ENCODE peak calls at places on chromosomes 1 and 21, in four cellular contexts. One of them, this sample, is unnamed.

GRCh38 chr1:150967936-150968335 is 6.7 kb downstream of the CERS2 start:
- DNase-seq in astrocyte: no peak
- DNase-seq in psoas muscle: no peak
- DNase-seq in CD4-positive, alpha-beta T cell: no peak
- DNase-seq in this sample: no peak

GRCh38 chr21:37219766-37220432 is 47.2 kb downstream of the VPS26C start:
- DNase-seq in psoas muscle: no peak
- DNase-seq in CD4-positive, alpha-beta T cell: no peak
- DNase-seq in astrocyte: peak; percentile 9
- DNase-seq in this sample: no peak

GRCh38 chr1:100347009-100347966 is 5.0 kb upstream of the CDC14A start:
- DNase-seq in CD4-positive, alpha-beta T cell: no peak
- DNase-seq in astrocyte: peak; percentile 73
- DNase-seq in psoas muscle: no peak
- DNase-seq in this sample: no peak

GRCh38 chr1:197958861-197959260 is 41.7 kb downstream of the LHX9 start:
- DNase-seq in CD4-positive, alpha-beta T cell: no peak
- DNase-seq in astrocyte: no peak
- DNase-seq in psoas muscle: no peak
- DNase-seq in this sample: no peak

GRCh38 chr21:42189860-42190491 is 29.0 kb upstream of the ABCG1 start:
- DNase-seq in psoas muscle: no peak
- DNase-seq in CD4-positive, alpha-beta T cell: no peak
- DNase-seq in astrocyte: no peak
- DNase-seq in this sample: peak; percentile 47

GRCh38 chr21:23612210-23612609 is 1995.1 kb downstream of the MRPL39 start:
- DNase-seq in CD4-positive, alpha-beta T cell: no peak
- DNase-seq in astrocyte: no peak
- DNase-seq in psoas muscle: no peak
- DNase-seq in this sample: no peak

GRCh38 chr1:54122131-54122751 is 30.6 kb downstream of the CDCP2 start:
- DNase-seq in astrocyte: no peak
- DNase-seq in CD4-positive, alpha-beta T cell: no peak
- DNase-seq in psoas muscle: no peak
- DNase-seq in this sample: no peak

GRCh38 chr1:70685300-70686286 is 274.5 kb downstream of the CTH start:
- DNase-seq in astrocyte: peak; percentile 1
- DNase-seq in psoas muscle: peak; percentile 53
- DNase-seq in CD4-positive, alpha-beta T cell: no peak
- DNase-seq in this sample: peak; percentile 22

GRCh38 chr1:46546210-46546609 is 5.2 kb downstream of the KNCN start:
- DNase-seq in CD4-positive, alpha-beta T cell: no peak
- DNase-seq in astrocyte: no peak
- DNase-seq in psoas muscle: no peak
- DNase-seq in this sample: no peak

GRCh38 chr1:46549697-46550681 is 1.5 kb downstream of the KNCN start:
- DNase-seq in psoas muscle: no peak
- DNase-seq in astrocyte: peak; percentile 13
- DNase-seq in CD4-positive, alpha-beta T cell: no peak
- DNase-seq in this sample: peak; percentile 45

GRCh38 chr1:46545784-46546183 is 5.7 kb downstream of the KNCN start:
- DNase-seq in CD4-positive, alpha-beta T cell: no peak
- DNase-seq in psoas muscle: peak; percentile 34
- DNase-seq in astrocyte: no peak
- DNase-seq in this sample: no peak

GRCh38 chr1:46544561-46545240 is 6.7 kb downstream of the KNCN start:
- DNase-seq in psoas muscle: peak; percentile 22
- DNase-seq in astrocyte: no peak
- DNase-seq in CD4-positive, alpha-beta T cell: no peak
- DNase-seq in this sample: no peak

DNA sequence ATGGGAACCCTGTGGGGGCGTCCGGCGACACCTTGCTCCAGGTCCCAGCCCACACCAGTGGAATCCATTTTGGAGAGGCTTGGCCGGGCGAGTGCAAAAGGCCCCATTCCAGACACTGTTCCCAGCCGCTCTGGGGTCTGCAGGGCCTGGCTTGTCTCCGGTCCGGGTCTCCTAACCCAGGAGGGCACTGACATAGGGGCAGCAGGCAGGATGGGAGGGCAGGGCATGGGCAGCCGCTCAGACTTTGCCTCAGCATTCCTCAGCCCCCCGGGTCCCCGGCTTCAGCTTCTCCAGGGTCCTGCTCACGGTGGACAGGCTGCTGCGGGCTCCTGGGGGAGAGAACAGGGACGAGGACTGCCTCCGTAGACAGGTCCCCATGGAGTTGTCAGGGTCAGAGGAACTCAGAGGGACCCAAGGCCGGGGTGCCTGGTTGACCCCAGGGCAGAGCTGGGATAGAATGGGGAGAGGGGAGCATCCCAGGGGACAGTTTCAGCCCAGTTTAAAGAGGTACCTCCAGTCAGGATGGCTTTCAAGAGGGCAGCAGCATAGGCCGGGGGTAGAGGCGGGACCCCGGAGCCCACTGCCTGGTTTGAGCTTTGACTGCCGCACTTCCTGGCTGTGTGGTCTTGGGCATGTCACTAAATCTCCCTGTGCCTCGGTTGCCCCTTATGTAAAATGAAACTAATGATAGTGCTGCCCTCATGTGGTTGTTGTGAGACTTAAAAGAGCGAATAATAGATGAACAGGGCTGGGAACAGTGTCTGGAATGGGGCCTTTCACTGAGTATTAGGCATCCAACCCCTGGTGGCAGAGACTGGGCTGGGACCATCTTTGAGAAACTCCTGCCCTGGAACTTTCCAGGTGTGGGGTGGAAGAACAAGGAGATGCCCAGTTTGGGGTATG is 3.7 kb downstream of the KNCN start:
- DNase-seq in psoas muscle: peak; percentile 41
- DNase-seq in CD4-positive, alpha-beta T cell: no peak
- DNase-seq in astrocyte: peak; percentile 23
- DNase-seq in this sample: no peak
- TF ChIP-seq CTCF in psoas muscle: peak; percentile 37
- TF ChIP-seq CTCF in CD4-positive, alpha-beta T cell: no peak
- TF ChIP-seq CTCF in astrocyte: peak; percentile 47
- TF ChIP-seq CTCF in this sample: peak; percentile 36

DNA sequence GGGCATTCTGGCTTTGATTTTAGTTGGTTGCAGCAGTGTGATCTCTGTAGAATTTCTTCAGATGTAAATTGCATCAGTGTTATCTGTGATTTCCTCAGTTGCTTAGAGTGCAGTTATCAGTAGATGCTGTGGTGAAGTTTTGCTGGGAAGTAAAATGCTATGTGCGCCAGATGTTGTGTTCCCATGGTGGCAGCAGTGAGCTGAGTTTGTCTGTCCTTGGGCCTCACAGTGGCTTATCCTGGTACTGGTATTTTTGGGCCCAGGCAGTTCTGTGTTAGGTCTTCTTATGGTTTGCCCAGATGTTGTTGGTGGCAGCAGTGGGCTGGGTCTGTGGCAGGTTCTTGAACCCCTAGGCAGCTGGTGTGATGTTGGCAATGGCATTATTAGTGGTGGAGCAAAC is 1242.1 kb downstream of the PLA2G4A start:
- DNase-seq in psoas muscle: no peak
- DNase-seq in CD4-positive, alpha-beta T cell: no peak
- DNase-seq in astrocyte: no peak
- DNase-seq in this sample: no peak
- TF ChIP-seq CTCF in psoas muscle: no peak
- TF ChIP-seq CTCF in CD4-positive, alpha-beta T cell: no peak
- TF ChIP-seq CTCF in astrocyte: no peak
- TF ChIP-seq CTCF in this sample: no peak

GRCh38 chr1:1290238-1290731 is 10.0 kb downstream of the SCNN1D start:
- DNase-seq in astrocyte: no peak
- DNase-seq in psoas muscle: peak; percentile 84
- DNase-seq in CD4-positive, alpha-beta T cell: peak; percentile 30
- DNase-seq in this sample: peak; percentile 68
- TF ChIP-seq CTCF in astrocyte: peak; percentile 26
- TF ChIP-seq CTCF in psoas muscle: peak; percentile 58
- TF ChIP-seq CTCF in CD4-positive, alpha-beta T cell: peak; percentile 42
- TF ChIP-seq CTCF in this sample: peak; percentile 54

DNA sequence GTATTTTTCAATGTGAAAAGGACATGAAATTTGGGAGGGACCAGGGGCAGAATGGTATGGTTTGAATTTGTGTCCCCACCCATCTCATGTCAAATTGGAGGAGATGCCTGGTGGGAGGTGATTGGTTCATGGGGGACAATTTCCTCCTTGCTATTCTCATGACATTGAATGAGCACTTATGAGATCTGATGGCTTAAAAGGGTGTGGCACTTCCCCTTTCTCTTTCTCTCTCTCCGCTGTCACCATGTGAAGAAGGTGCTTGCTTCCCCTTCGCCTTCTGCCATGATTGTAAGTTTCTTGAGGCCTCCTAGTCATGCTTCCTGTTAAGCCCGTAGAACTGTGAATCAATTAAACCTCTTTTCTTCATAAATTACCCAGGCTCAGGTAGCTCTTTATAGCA is 7.6 kb upstream of the GBP4 start:
- DNase-seq in CD4-positive, alpha-beta T cell: no peak
- DNase-seq in psoas muscle: no peak
- DNase-seq in astrocyte: no peak
- DNase-seq in this sample: no peak
- TF ChIP-seq CTCF in CD4-positive, alpha-beta T cell: no peak
- TF ChIP-seq CTCF in psoas muscle: no peak
- TF ChIP-seq CTCF in astrocyte: no peak
- TF ChIP-seq CTCF in this sample: no peak

GRCh38 chr1:159055181-159055621 is 21.4 kb downstream of the AIM2 start:
- DNase-seq in psoas muscle: no peak
- DNase-seq in CD4-positive, alpha-beta T cell: no peak
- DNase-seq in astrocyte: no peak
- DNase-seq in this sample: no peak

GRCh38 chr1:159058751-159059150 is 17.8 kb downstream of the AIM2 start:
- DNase-seq in astrocyte: no peak
- DNase-seq in CD4-positive, alpha-beta T cell: no peak
- DNase-seq in psoas muscle: no peak
- DNase-seq in this sample: no peak

GRCh38 chr1:159051436-159051835 is 25.1 kb downstream of the AIM2 start:
- DNase-seq in astrocyte: no peak
- DNase-seq in CD4-positive, alpha-beta T cell: no peak
- DNase-seq in psoas muscle: no peak
- DNase-seq in this sample: no peak

GRCh38 chr1:159054427-159054826 is 22.1 kb downstream of the AIM2 start:
- DNase-seq in astrocyte: peak; percentile 31
- DNase-seq in psoas muscle: no peak
- DNase-seq in CD4-positive, alpha-beta T cell: no peak
- DNase-seq in this sample: no peak

GRCh38 chr1:159056069-159056698 is 20.4 kb downstream of the AIM2 start:
- DNase-seq in astrocyte: no peak
- DNase-seq in CD4-positive, alpha-beta T cell: no peak
- DNase-seq in psoas muscle: no peak
- DNase-seq in this sample: no peak
- TF ChIP-seq CTCF in astrocyte: no peak
- TF ChIP-seq CTCF in CD4-positive, alpha-beta T cell: no peak
- TF ChIP-seq CTCF in psoas muscle: no peak
- TF ChIP-seq CTCF in this sample: no peak

GRCh38 chr1:108316545-108316944 is 72.7 kb upstream of the NBPF4 start:
- DNase-seq in psoas muscle: no peak
- DNase-seq in CD4-positive, alpha-beta T cell: no peak
- DNase-seq in astrocyte: no peak
- DNase-seq in this sample: no peak
- TF ChIP-seq CTCF in psoas muscle: no peak
- TF ChIP-seq CTCF in CD4-positive, alpha-beta T cell: no peak
- TF ChIP-seq CTCF in astrocyte: peak; percentile 4
- TF ChIP-seq CTCF in this sample: no peak